ENCODE peak calls at places on chromosomes 3 and 15, in six cellular contexts. N is cardiac muscle cell; U is stomach; T is uterus; J is A673; Z is CD8-positive, alpha-beta T cell. B is an unnamed sample.

GRCh38 chr3:157493627-157494550 is 9.3 kb downstream of the VEPH1 start:
- DNase-seq in N (peak), T (no peak), Z (no peak), J (peak), U (no peak), B (no peak)

GRCh38 chr3:159922861-159923312 is 65.7 kb upstream of the IL12A start:
- DNase-seq in Z (no peak), T (no peak), U (no peak), J (no peak), N (no peak), B (no peak)

GRCh38 chr15:40038267-40038653 is 721 bp downstream of the SRP14 start:
- DNase-seq in Z (no peak), T (no peak), N (peak), J (no peak), U (no peak), B (no peak)

GRCh38 chr3:157447026-157447694 is 10.5 kb downstream of the PTX3 start:
- DNase-seq in T (no peak), N (peak), Z (no peak), J (peak), U (no peak), B (no peak)

GRCh38 chr3:87796137-87796899 is 262.5 kb downstream of the CGGBP1 start:
- DNase-seq in Z (no peak), N (no peak), U (no peak), J (peak), T (no peak), B (no peak)

GRCh38 chr3:23748398-23749110 is 57.2 kb upstream of the UBE2E1 start:
- DNase-seq in Z (no peak), T (no peak), J (peak), U (no peak), N (peak), B (peak)

GRCh38 chr3:157132936-157133335 is 27.0 kb downstream of the CCNL1 start:
- DNase-seq in T (no peak), J (no peak), U (no peak), N (no peak), Z (no peak), B (no peak)

GRCh38 chr3:124845406-124845805 is 41.8 kb downstream of the ITGB5 start:
- DNase-seq in T (peak), U (peak), N (peak), J (peak), Z (no peak), B (no peak)

GRCh38 chr3:17747184-17747889 is 4.9 kb upstream of the TBC1D5 start:
- DNase-seq in N (no peak), Z (no peak), T (no peak), J (no peak), U (no peak), B (no peak)

GRCh38 chr3:73086071-73086494 is 24.6 kb downstream of the EBLN2 start:
- DNase-seq in U (peak), T (peak), Z (peak), J (peak), N (peak), B (peak)

GRCh38 chr15:91975241-91975978 is 121.9 kb downstream of the SLCO3A1 start:
- DNase-seq in J (no peak), N (no peak), T (no peak), Z (no peak), U (no peak), B (no peak)

GRCh38 chr15:68199340-68199739 is 5.8 kb downstream of the CALML4 start:
- DNase-seq in U (no peak), N (no peak), T (no peak), Z (no peak), J (no peak), B (no peak)

GRCh38 chr3:9468460-9468859 is 71.0 kb downstream of the SETD5 start:
- DNase-seq in T (no peak), N (no peak), Z (no peak), J (no peak), U (no peak), B (no peak)

GRCh38 chr3:188950832-188951489 is 220.8 kb upstream of the TPRG1 start:
- DNase-seq in T (peak), J (peak), N (peak), U (peak), Z (no peak), B (peak)

GRCh38 chr3:32421991-32422859 is 30.6 kb downstream of the CMTM7 start:
- DNase-seq in N (peak), Z (no peak), J (peak), T (peak), U (peak), B (peak)

GRCh38 chr3:172846103-172846561 is 95.6 kb downstream of the ECT2 start:
- DNase-seq in U (no peak), J (peak), T (no peak), Z (no peak), N (no peak), B (no peak)

GRCh38 chr3:161854232-161854771 is 357.7 kb downstream of the OTOL1 start:
- DNase-seq in U (peak), J (peak), N (peak), Z (no peak), T (no peak), B (no peak)

GRCh38 chr3:149390772-149391212 is 13.3 kb upstream of the TM4SF1 start:
- DNase-seq in T (no peak), J (no peak), N (no peak), Z (no peak), U (no peak), B (no peak)

GRCh38 chr3:25508433-25508832 is 80.4 kb downstream of the RARB start:
- DNase-seq in T (no peak), U (no peak), N (no peak), J (no peak), Z (no peak), B (no peak)

GRCh38 chr3:25513642-25514266 is 85.7 kb downstream of the RARB start:
- DNase-seq in T (no peak), U (no peak), N (no peak), J (no peak), Z (no peak), B (no peak)

GRCh38 chr3:25508901-25509300 is 80.8 kb downstream of the RARB start:
- DNase-seq in U (no peak), Z (no peak), T (no peak), N (peak), J (peak), B (no peak)

GRCh38 chr3:25515131-25515530 is 87.1 kb downstream of the RARB start:
- DNase-seq in T (no peak), Z (no peak), N (no peak), J (no peak), U (no peak), B (no peak)

DNA sequence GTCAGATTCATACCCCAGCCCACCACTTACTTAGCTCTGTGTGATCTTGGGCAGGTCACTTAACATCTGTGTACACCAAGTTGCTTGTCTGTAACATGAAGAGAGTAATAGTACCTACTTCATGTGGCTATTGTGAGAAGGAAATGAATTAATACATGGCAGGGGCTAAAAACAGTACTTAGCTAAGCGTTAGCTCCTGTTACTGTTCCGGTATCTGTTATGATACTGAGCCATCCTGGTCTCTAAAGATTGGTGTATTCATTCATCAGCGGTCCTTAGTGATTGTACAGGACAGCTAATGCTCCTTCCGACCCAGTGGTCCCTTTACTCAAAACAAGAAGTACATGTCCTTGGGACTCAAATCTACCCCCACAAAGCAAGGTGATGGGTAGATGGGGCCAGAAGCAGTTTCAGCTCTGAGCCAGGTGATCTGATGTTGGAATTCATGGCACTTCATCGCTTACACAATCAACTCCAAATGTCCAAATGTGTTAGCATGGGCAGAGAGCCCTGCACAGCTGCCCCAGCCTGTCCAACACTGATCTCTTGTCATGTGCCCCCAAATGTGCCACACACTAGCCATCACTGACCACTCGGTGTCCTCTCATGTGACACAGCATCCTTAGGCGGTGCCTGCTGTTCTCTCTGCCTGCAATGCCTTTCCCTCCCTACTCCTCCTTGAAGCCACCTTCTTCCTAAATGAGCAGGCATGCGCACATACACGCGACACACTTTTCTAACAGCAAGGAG is 84.1 kb downstream of the RARB start:
- DNase-seq in N (no peak), J (no peak), Z (no peak), U (no peak), T (no peak), B (no peak)
- H3K27ac ChIP-seq in N (peak), J (no peak), Z (no peak), U (no peak), T (no peak), B (no peak)

DNA sequence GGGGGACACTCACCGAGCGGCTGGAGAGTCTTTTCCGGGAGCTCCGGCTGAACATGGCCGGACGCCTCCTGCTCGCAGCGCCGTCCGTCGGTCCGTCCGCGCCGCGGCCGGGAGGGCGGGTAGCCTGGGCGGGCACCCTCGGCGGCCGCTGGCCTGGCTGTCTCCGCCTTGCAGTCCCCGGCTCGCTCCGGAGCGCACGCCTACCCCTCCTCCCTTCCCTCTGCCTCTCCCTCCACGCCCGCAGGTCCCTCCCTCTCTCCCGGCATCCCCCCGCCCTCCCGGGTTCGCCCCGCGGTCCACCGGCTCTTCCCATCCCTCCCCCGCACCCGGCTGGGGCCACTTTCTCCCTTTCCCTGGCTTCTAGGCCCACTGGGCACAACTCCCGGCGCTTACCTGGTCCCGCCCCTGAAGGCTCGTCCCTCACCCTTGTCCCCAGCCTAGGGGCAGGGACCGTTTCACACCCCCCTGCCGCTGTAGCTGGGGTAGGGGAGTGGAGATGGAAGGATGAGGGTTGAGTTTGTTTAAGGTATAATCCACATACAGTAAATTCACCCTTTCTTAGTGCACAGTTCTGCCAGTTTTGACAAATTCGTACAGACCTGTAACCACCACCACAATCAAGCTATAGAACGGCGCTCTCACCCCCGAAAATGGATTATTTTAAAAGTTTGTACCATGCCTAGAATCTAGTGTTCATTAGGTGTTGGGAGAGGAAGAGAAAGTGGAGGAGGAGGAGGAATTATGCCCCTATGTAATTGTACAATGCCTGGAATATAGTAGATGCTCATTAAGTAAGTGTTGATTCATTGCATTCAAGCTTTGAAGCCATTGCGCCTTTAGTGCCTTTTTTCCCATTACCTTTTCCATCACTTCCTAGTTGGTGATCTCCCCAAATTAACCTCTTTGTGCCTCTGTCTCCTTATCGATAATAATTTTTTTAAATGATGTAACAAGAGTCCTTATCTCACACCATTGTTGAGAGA is 220.3 kb upstream of the PRICKLE2 start:
- DNase-seq in Z (no peak), N (peak), J (no peak), T (no peak), U (peak), B (peak)
- H3K27ac ChIP-seq in Z (no peak), N (no peak), J (no peak), T (peak), U (peak), B (no peak)

GRCh38 chr3:57545636-57546268 is 1.6 kb upstream of the DNAH12 start:
- DNase-seq in J (no peak), U (no peak), N (peak), T (no peak), Z (no peak), B (peak)
- H3K27ac ChIP-seq in J (no peak), U (no peak), N (no peak), T (no peak), Z (no peak), B (peak)

GRCh38 chr15:57217716-57218598 is 158.3 kb upstream of the CGNL1 start:
- DNase-seq in N (peak), T (no peak), Z (no peak), U (no peak), J (peak), B (no peak)
- H3K27ac ChIP-seq in N (peak), T (peak), Z (no peak), U (peak), J (peak), B (peak)

GRCh38 chr3:150733373-150733935 is 29.5 kb downstream of the SIAH2 start:
- DNase-seq in Z (no peak), J (peak), N (peak), T (no peak), U (no peak), B (no peak)
- H3K27ac ChIP-seq in Z (no peak), J (peak), N (no peak), T (no peak), U (no peak), B (peak)

GRCh38 chr3:110227987-110228386 is 843.6 kb upstream of the NECTIN3 start:
- DNase-seq in U (no peak), J (peak), Z (no peak), N (peak), T (no peak), B (no peak)

DNA sequence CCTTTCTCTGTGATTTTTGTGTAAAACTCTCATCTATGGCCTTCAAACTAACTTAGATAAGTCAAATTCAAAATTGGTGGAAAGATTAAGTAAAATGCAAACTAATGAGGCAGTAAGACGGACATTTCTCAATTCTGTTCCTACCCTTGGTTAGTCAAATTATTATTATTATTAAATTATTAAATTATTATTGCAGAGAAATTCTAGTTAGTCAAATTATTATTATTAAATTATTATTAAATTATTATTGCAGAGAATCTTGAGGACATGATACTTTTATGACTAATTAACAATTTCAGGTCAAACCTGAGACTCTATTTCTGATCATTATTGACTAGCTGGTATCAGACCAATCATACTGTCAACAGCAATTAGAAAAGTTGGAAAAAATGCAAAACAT is 845.0 kb upstream of the NECTIN3 start:
- DNase-seq in U (no peak), J (no peak), N (no peak), T (no peak), Z (no peak), B (no peak)
- H3K27ac ChIP-seq in U (no peak), J (no peak), N (no peak), T (no peak), Z (no peak), B (no peak)

GRCh38 chr3:184325269-184325668 is 10.9 kb downstream of the EIF4G1 start:
- DNase-seq in J (no peak), T (no peak), N (no peak), U (no peak), Z (no peak), B (no peak)

GRCh38 chr3:184323696-184324095 is 9.3 kb downstream of the EIF4G1 start:
- DNase-seq in N (no peak), Z (no peak), J (no peak), U (no peak), T (no peak), B (no peak)

GRCh38 chr3:184328516-184328915 is 8.9 kb upstream of the FAM131A start:
- DNase-seq in Z (no peak), U (no peak), T (no peak), N (no peak), J (no peak), B (no peak)

GRCh38 chr3:184325715-184326114 is 11.3 kb downstream of the EIF4G1 start:
- DNase-seq in N (no peak), J (no peak), T (no peak), U (no peak), Z (no peak), B (no peak)

GRCh38 chr3:184327171-184327570 is 10.2 kb upstream of the FAM131A start:
- DNase-seq in J (no peak), Z (no peak), N (no peak), T (no peak), U (no peak), B (no peak)
- H3K27ac ChIP-seq in J (no peak), Z (no peak), N (no peak), T (no peak), U (no peak), B (no peak)

GRCh38 chr3:194865595-194865994 is 179.9 kb downstream of the FAM43A start:
- DNase-seq in J (no peak), U (no peak), T (no peak), Z (no peak), N (no peak), B (no peak)
- H3K27ac ChIP-seq in J (no peak), U (no peak), T (no peak), Z (no peak), N (no peak), B (no peak)

DNA sequence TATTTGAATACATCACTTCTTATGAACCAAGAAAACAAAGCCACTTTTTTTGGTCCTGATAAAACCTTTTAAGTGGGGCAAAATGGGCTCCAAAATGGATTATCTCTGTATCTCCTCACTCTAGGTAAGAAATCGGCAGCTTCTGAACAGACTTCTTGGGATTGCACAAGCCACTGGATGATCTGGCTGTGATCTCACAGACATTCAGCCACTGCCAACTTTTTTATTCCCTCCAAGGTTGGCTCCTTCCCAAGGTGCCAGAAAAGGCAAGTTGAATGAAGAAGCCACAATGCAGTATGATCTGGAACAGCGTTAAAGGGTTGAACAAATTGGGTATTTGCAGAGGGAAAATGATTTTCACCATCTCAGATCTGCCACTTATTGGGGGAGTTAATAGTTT is 73.2 kb downstream of the PRICKLE2 start:
- DNase-seq in N (peak), Z (no peak), U (no peak), J (peak), T (peak), B (no peak)
- H3K27ac ChIP-seq in N (no peak), Z (no peak), U (peak), J (no peak), T (peak), B (no peak)

GRCh38 chr3:4897765-4898453 is 81.3 kb upstream of the BHLHE40 start:
- DNase-seq in T (no peak), Z (no peak), U (no peak), N (peak), J (no peak), B (no peak)
- H3K27ac ChIP-seq in T (peak), Z (no peak), U (peak), N (no peak), J (no peak), B (peak)

B was measured in heart right ventricle.